ENCODE peak calls at places on chromosomes 5 and 9, in five cellular contexts. O is IMR-90, X is K562, V is HepG2, R is GM12878. T is an unnamed sample.
A peak's percentile ranks its signal among the peaks of the same experiment; 100 is the strongest.

GRCh38 chr5:13830536-13830935 is 114.0 kb downstream of the DNAH5 start:
- DNase-seq in O (no peak), X (no peak), V (no peak), R (no peak), T (no peak)

GRCh38 chr9:114830546-114830945 is 24.7 kb upstream of the TNFSF15 start:
- DNase-seq in O (no peak), X (no peak), V (no peak), R (no peak), T (no peak)

GRCh38 chr5:157449011-157449723 is 10.8 kb upstream of the NIPAL4 start:
- DNase-seq in O (no peak), X (no peak), V (no peak), R (no peak), T (no peak)

GRCh38 chr9:122180633-122181032 is 20.9 kb downstream of the MORN5 start:
- DNase-seq in O (peak; percentile 88), X (peak; percentile 79), V (peak; percentile 60), R (no peak), T (peak; percentile 65)

GRCh38 chr5:3347741-3348140 is 247.9 kb upstream of the IRX1 start:
- DNase-seq in O (no peak), X (no peak), V (no peak), R (no peak), T (no peak)

GRCh38 chr5:127031147-127031862 is 947 bp upstream of the MARCHF3 start:
- DNase-seq in O (no peak), X (no peak), V (no peak), R (no peak), T (peak; percentile 9)

GRCh38 chr9:123894822-123895221 is 35.1 kb downstream of the DENND1A start:
- DNase-seq in O (no peak), X (no peak), V (no peak), R (no peak), T (no peak)

GRCh38 chr9:117644607-117645244 is 59.5 kb upstream of the TLR4 start:
- DNase-seq in O (peak; percentile 49), X (peak; percentile 57), V (peak; percentile 46), R (peak; percentile 21), T (peak; percentile 18)

GRCh38 chr5:38445374-38446028 is 110.9 kb downstream of the LIFR start:
- DNase-seq in O (no peak), X (peak; percentile 23), V (no peak), R (no peak), T (no peak)

GRCh38 chr9:106862946-106863740 is at the start of gene ZNF462:
- DNase-seq in O (peak; percentile 79), X (no peak), V (no peak), R (no peak), T (peak; percentile 63)

GRCh38 chr5:135304352-135305221 is 94.4 kb downstream of the MACROH2A1 start:
- DNase-seq in O (peak; percentile 24), X (peak; percentile 60), V (peak; percentile 83), R (no peak), T (no peak)

GRCh38 chr9:130779153-130779855 is 55.8 kb upstream of the ABL1 start:
- DNase-seq in O (peak; percentile 81), X (no peak), V (no peak), R (no peak), T (peak; percentile 13)
- TF ChIP-seq RFX5 in O (no peak), X (no peak), V (no peak), R (no peak), T (no peak)

DNA sequence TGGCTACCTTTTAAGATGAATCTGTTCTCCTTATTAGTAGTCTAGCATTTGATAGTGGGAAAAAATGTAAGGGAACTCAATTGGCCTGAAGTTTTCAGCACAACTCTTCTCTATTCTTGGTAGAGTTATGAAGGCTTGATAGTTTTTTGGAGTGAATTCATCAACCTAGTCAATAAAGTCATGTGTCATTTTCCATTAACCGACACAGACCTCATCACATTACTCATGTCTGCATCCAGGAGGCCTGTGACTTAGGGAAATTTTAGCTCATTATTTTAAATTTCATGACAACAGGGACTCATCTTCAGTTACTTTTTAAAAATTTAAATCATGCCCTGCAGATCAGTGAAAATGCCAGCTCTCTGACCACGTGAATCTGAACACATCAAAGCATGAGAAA is 63.3 kb downstream of the ADAMTS16 start:
- DNase-seq in O (no peak), X (no peak), V (no peak), R (no peak), T (no peak)
- TF ChIP-seq RAD21 in O (no peak), X (no peak), V (no peak), R (no peak), T (no peak)

GRCh38 chr5:147504535-147504934 is 5.3 kb downstream of the DPYSL3 start:
- DNase-seq in O (no peak), X (no peak), V (no peak), R (no peak), T (no peak)

GRCh38 chr5:147508711-147509040 is 1.2 kb downstream of the DPYSL3 start:
- DNase-seq in O (peak; percentile 33), X (no peak), V (no peak), R (no peak), T (no peak)

GRCh38 chr5:147509710-147510651 is at the start of gene DPYSL3:
- DNase-seq in O (peak; percentile 78), X (no peak), V (no peak), R (no peak), T (peak; percentile 73)

GRCh38 chr5:147509041-147509709 is 693 bp downstream of the DPYSL3 start:
- DNase-seq in O (peak; percentile 16), X (no peak), V (no peak), R (no peak), T (no peak)

GRCh38 chr5:147507480-147508126 is 2.3 kb downstream of the DPYSL3 start:
- DNase-seq in O (peak; percentile 78), X (no peak), V (no peak), R (no peak), T (no peak)
- TF ChIP-seq BHLHE40 in O (no peak), X (no peak), V (no peak), R (no peak), T (no peak)

GRCh38 chr5:399296-400281 is 43.4 kb upstream of the EXOC3 start:
- DNase-seq in O (peak; percentile 98), X (no peak), V (peak; percentile 61), R (peak; percentile 49), T (peak; percentile 47)
- TF ChIP-seq RFX5 in O (no peak), X (no peak), V (no peak), R (peak; percentile 18), T (no peak)

GRCh38 chr5:112594060-112594850 is 143.4 kb upstream of the APC start:
- DNase-seq in O (no peak), X (no peak), V (no peak), R (no peak), T (no peak)
- TF ChIP-seq RAD21 in O (no peak), X (no peak), V (no peak), R (no peak), T (no peak)

DNA sequence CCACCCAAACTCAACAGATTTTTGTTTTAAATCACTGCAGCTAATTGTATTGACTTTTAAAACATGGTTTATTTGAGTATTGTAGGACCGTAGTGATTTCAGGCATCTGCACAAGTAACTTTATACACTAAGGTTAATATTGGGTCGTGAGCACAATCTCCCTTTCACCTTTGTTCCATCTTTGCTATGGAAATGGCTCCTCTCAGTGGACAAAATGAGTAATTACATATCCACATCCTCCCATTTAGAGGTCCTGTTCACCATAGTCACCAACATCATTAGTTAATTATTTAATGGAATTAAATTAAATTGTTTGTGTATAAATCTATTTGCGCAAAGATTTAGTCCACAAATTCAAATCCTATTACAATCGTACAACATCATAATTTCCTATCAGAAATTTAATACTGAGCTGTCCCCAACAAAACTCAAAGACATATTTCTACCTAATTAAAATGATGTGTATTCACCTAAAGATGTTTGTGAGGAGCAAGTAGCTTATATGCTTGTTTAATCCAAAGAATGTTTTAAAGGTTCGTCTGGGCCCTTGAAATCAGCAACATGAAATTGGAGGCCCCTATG is 173.0 kb upstream of the DAPK1 start:
- DNase-seq in O (peak; percentile 68), X (peak; percentile 54), V (peak; percentile 50), R (peak; percentile 5), T (peak; percentile 49)
- TF ChIP-seq BHLHE40 in O (no peak), X (no peak), V (no peak), R (no peak), T (no peak)

GRCh38 chr5:155616779-155617392 is 603.3 kb downstream of the KIF4B start:
- DNase-seq in O (no peak), X (peak; percentile 15), V (peak; percentile 13), R (no peak), T (peak; percentile 52)
- TF ChIP-seq RFX5 in O (no peak), X (no peak), V (no peak), R (no peak), T (no peak)

GRCh38 chr5:110031402-110032140 is 341.8 kb downstream of the MAN2A1 start:
- DNase-seq in O (no peak), X (no peak), V (no peak), R (no peak), T (no peak)

GRCh38 chr5:110034076-110034475 is 344.3 kb downstream of the MAN2A1 start:
- DNase-seq in O (no peak), X (no peak), V (no peak), R (no peak), T (no peak)

GRCh38 chr5:110027527-110028322 is 338.0 kb downstream of the MAN2A1 start:
- DNase-seq in O (no peak), X (no peak), V (no peak), R (no peak), T (no peak)

DNA sequence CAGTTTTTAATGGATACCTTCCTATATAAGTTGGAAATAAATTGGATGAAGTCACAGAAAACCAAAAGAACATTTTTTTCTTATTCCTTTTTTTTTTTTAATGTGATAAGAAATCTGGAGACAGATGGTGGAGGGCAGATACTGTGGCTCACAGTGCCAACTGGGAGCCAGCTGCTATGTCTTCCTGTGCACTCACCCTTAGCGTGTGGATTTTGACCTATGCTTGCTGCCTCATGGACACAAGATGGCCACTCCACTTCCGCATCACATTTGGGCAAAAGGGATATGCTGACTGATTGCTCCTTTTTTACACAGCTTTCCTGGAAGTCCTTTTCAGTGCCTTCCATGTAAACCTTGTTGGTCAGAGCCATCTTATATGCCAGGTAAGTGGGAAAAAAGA is 342.7 kb downstream of the MAN2A1 start:
- DNase-seq in O (no peak), X (no peak), V (no peak), R (no peak), T (no peak)
- TF ChIP-seq RAD21 in O (no peak), X (no peak), V (no peak), R (no peak), T (no peak)

DNA sequence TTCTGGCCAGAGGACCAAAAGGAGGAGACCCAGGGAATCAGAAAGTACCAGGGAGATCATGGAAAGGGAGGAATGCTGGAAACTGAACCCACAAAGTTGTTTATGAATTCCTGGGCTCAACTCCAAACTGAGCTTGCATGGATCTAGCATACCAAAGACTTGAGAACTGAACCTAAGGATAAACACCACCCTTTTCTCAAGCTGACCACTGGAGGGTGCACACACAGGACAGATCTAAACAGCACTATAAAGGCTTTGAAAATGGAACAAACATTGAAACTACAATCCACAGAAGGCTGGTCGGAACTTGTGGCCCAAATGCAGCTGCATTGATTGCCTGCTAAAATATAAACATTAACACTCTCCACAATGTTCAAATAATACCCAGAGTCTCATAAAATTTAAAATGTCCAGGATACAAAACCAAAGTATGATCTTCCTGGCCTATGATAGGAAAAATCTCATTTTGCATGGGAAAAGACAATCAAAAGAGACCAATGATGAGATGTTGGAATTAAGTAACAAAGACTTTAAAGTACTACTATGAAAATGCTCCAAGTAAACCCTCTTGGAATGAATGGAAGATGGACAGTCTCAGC is 15.6 kb upstream of the IRF1 start:
- DNase-seq in O (peak; percentile 98), X (peak; percentile 75), V (peak; percentile 41), R (no peak), T (peak; percentile 63)
- TF ChIP-seq BHLHE40 in O (peak; percentile 5), X (peak; percentile 4), V (no peak), R (no peak), T (no peak)

GRCh38 chr5:36885566-36886485 is 9.3 kb downstream of the NIPBL start:
- DNase-seq in O (no peak), X (peak; percentile 22), V (no peak), R (no peak), T (no peak)
- TF ChIP-seq RFX5 in O (no peak), X (no peak), V (no peak), R (no peak), T (no peak)

T was measured in A549.